ENCODE peak calls at places on chromosome 9, in nine cellular contexts. One of them, this sample, is unnamed. For H3K4me1, the result is how much of the 10 kb centered on the place peaks cover.

GRCh38 chr9:113682297-113682771 is 193.8 kb upstream of the ZNF618 start:
- DNase-seq in mammary epithelial cell: peak
- DNase-seq in spleen: no peak
- DNase-seq in gastrocnemius medialis: peak
- DNase-seq in prostate gland: peak
- DNase-seq in colonic mucosa: peak
- DNase-seq in CD8-positive, alpha-beta T cell: peak
- DNase-seq in GM23338: peak
- DNase-seq in uterus: peak
- DNase-seq in this sample: peak

GRCh38 chr9:125994066-125994943 is 247.1 kb downstream of the PBX3 start:
- DNase-seq in spleen: peak
- DNase-seq in colonic mucosa: no peak
- DNase-seq in prostate gland: no peak
- DNase-seq in GM23338: no peak
- DNase-seq in CD8-positive, alpha-beta T cell: no peak
- DNase-seq in uterus: no peak
- DNase-seq in gastrocnemius medialis: no peak
- DNase-seq in mammary epithelial cell: no peak
- DNase-seq in this sample: no peak

GRCh38 chr9:6109571-6109970 is 94.1 kb upstream of the RANBP6 start:
- DNase-seq in CD8-positive, alpha-beta T cell: no peak
- DNase-seq in prostate gland: no peak
- DNase-seq in mammary epithelial cell: peak
- DNase-seq in spleen: no peak
- DNase-seq in uterus: no peak
- DNase-seq in GM23338: no peak
- DNase-seq in gastrocnemius medialis: no peak
- DNase-seq in colonic mucosa: no peak
- DNase-seq in this sample: no peak

GRCh38 chr9:97873877-97874276 is 20.9 kb downstream of the FOXE1 start:
- DNase-seq in GM23338: no peak
- DNase-seq in CD8-positive, alpha-beta T cell: no peak
- DNase-seq in uterus: no peak
- DNase-seq in prostate gland: no peak
- DNase-seq in gastrocnemius medialis: no peak
- DNase-seq in mammary epithelial cell: peak
- DNase-seq in spleen: no peak
- DNase-seq in colonic mucosa: no peak
- DNase-seq in this sample: no peak

GRCh38 chr9:124008307-124008854 is 3.2 kb upstream of the LHX2 start:
- DNase-seq in mammary epithelial cell: no peak
- DNase-seq in colonic mucosa: no peak
- DNase-seq in uterus: no peak
- DNase-seq in CD8-positive, alpha-beta T cell: no peak
- DNase-seq in spleen: no peak
- DNase-seq in GM23338: peak
- DNase-seq in gastrocnemius medialis: no peak
- DNase-seq in prostate gland: no peak
- DNase-seq in this sample: no peak

GRCh38 chr9:107242073-107243063 is 40.7 kb upstream of the RAD23B start:
- DNase-seq in GM23338: no peak
- DNase-seq in uterus: no peak
- DNase-seq in spleen: no peak
- DNase-seq in CD8-positive, alpha-beta T cell: no peak
- DNase-seq in prostate gland: no peak
- DNase-seq in gastrocnemius medialis: no peak
- DNase-seq in mammary epithelial cell: peak
- DNase-seq in colonic mucosa: no peak
- DNase-seq in this sample: no peak

GRCh38 chr9:133761641-133762248 is 23.6 kb upstream of the SARDH start:
- DNase-seq in GM23338: no peak
- DNase-seq in spleen: peak
- DNase-seq in CD8-positive, alpha-beta T cell: no peak
- DNase-seq in colonic mucosa: no peak
- DNase-seq in prostate gland: no peak
- DNase-seq in mammary epithelial cell: no peak
- DNase-seq in gastrocnemius medialis: peak
- DNase-seq in uterus: peak
- DNase-seq in this sample: peak

GRCh38 chr9:7816021-7816420 is 16.4 kb upstream of the DMAC1 start:
- DNase-seq in mammary epithelial cell: no peak
- DNase-seq in colonic mucosa: no peak
- DNase-seq in uterus: no peak
- DNase-seq in GM23338: no peak
- DNase-seq in CD8-positive, alpha-beta T cell: no peak
- DNase-seq in prostate gland: no peak
- DNase-seq in spleen: no peak
- DNase-seq in gastrocnemius medialis: no peak
- DNase-seq in this sample: no peak

GRCh38 chr9:130891699-130892502 is 4.7 kb downstream of the QRFP start:
- DNase-seq in prostate gland: no peak
- DNase-seq in colonic mucosa: no peak
- DNase-seq in uterus: no peak
- DNase-seq in GM23338: no peak
- DNase-seq in gastrocnemius medialis: no peak
- DNase-seq in mammary epithelial cell: no peak
- DNase-seq in CD8-positive, alpha-beta T cell: no peak
- DNase-seq in spleen: peak
- DNase-seq in this sample: no peak

GRCh38 chr9:75448281-75448680 is 360.0 kb downstream of the OSTF1 start:
- DNase-seq in prostate gland: no peak
- DNase-seq in CD8-positive, alpha-beta T cell: no peak
- DNase-seq in mammary epithelial cell: no peak
- DNase-seq in uterus: no peak
- DNase-seq in GM23338: no peak
- DNase-seq in spleen: no peak
- DNase-seq in colonic mucosa: peak
- DNase-seq in gastrocnemius medialis: peak
- DNase-seq in this sample: peak

GRCh38 chr9:108241384-108241783 is 614.4 kb downstream of the ACTL7B start:
- DNase-seq in mammary epithelial cell: no peak
- DNase-seq in uterus: no peak
- DNase-seq in spleen: no peak
- DNase-seq in colonic mucosa: no peak
- DNase-seq in gastrocnemius medialis: no peak
- DNase-seq in GM23338: peak
- DNase-seq in CD8-positive, alpha-beta T cell: no peak
- DNase-seq in prostate gland: no peak
- DNase-seq in this sample: no peak

GRCh38 chr9:109455391-109455790 is 42.7 kb downstream of the PTPN3 start:
- DNase-seq in prostate gland: no peak
- DNase-seq in spleen: no peak
- DNase-seq in colonic mucosa: no peak
- DNase-seq in gastrocnemius medialis: no peak
- DNase-seq in uterus: no peak
- DNase-seq in CD8-positive, alpha-beta T cell: no peak
- DNase-seq in GM23338: peak
- DNase-seq in mammary epithelial cell: no peak
- DNase-seq in this sample: no peak

GRCh38 chr9:92333288-92333634 is 7.5 kb downstream of the CENPP start:
- DNase-seq in colonic mucosa: no peak
- DNase-seq in gastrocnemius medialis: no peak
- DNase-seq in prostate gland: no peak
- DNase-seq in CD8-positive, alpha-beta T cell: no peak
- DNase-seq in mammary epithelial cell: no peak
- DNase-seq in spleen: no peak
- DNase-seq in uterus: no peak
- DNase-seq in GM23338: no peak
- DNase-seq in this sample: no peak

GRCh38 chr9:121738969-121739368 is 87.5 kb downstream of the DAB2IP start:
- DNase-seq in prostate gland: peak
- DNase-seq in CD8-positive, alpha-beta T cell: no peak
- DNase-seq in colonic mucosa: peak
- DNase-seq in mammary epithelial cell: no peak
- DNase-seq in uterus: no peak
- DNase-seq in spleen: no peak
- DNase-seq in GM23338: no peak
- DNase-seq in gastrocnemius medialis: peak
- DNase-seq in this sample: peak

DNA sequence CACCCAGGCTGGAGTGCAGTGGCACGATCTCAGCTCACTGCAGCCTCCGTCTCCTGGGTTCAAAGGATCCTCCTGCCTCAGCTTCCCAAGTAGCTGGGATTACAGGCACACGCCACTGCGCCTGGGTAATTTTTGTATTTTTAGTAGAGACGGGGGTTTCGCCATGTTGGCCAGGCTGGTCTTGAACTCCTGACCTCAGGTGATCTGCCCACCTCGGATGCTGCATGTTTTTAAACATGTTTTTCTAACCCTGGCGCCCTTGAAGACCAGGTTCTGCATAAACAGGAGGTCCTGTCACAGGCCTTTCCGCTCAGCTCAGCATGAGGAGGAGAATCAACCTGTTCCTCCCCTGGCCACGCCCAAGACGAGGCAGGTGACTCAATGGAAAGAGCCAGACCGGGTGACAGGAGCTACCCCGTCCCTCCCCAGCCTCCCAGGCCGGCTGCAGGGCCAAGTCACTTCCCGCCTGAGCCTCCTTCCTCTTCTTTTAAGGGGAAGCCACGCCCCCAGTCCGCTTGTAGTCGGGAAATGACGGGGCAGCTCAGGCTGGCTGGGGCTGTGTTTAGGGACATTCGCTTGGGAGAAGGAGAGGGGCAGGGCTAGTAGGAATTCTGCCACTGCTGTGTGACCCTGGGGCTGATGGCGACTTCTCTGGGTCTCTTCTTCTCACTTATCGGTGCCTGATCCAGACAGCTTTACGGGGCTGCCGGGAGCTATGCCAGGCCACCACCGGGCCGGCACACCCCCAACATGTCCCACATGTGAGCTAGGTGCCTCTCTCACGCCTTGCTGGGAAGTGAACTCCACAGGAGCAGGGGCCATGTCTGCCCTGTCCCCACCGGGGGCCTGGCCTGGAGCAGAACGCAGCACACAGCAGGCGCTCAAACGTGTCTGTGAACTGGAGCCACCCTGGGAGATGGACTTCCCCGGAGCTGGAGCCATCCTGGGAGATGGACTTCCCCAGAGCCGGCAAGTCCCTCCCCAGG is 6.1 kb downstream of the NOTCH1 start:
- DNase-seq in GM23338: peak
- DNase-seq in CD8-positive, alpha-beta T cell: peak
- DNase-seq in spleen: peak
- DNase-seq in gastrocnemius medialis: peak
- DNase-seq in colonic mucosa: peak
- DNase-seq in mammary epithelial cell: no peak
- DNase-seq in prostate gland: peak
- DNase-seq in uterus: peak
- DNase-seq in this sample: peak
- H3K4me1 ChIP-seq in GM23338: under half
- H3K4me1 ChIP-seq in CD8-positive, alpha-beta T cell: half or more
- H3K4me1 ChIP-seq in spleen: half or more
- H3K4me1 ChIP-seq in gastrocnemius medialis: under half
- H3K4me1 ChIP-seq in colonic mucosa: under half
- H3K4me1 ChIP-seq in mammary epithelial cell: under half
- H3K4me1 ChIP-seq in prostate gland: under half
- H3K4me1 ChIP-seq in uterus: under half
- H3K4me1 ChIP-seq in this sample: half or more

GRCh38 chr9:132182609-132183073 is 20.8 kb downstream of the NTNG2 start:
- DNase-seq in GM23338: peak
- DNase-seq in gastrocnemius medialis: no peak
- DNase-seq in mammary epithelial cell: no peak
- DNase-seq in CD8-positive, alpha-beta T cell: no peak
- DNase-seq in prostate gland: no peak
- DNase-seq in spleen: no peak
- DNase-seq in colonic mucosa: no peak
- DNase-seq in uterus: peak
- DNase-seq in this sample: no peak
- TF ChIP-seq CTCF in GM23338: peak
- TF ChIP-seq CTCF in gastrocnemius medialis: no peak
- TF ChIP-seq CTCF in mammary epithelial cell: no peak
- TF ChIP-seq CTCF in CD8-positive, alpha-beta T cell: no peak
- TF ChIP-seq CTCF in prostate gland: no peak
- TF ChIP-seq CTCF in spleen: no peak
- TF ChIP-seq CTCF in colonic mucosa: no peak
- TF ChIP-seq CTCF in uterus: no peak
- TF ChIP-seq CTCF in this sample: no peak

GRCh38 chr9:12723409-12724028 is 30.3 kb downstream of the TYRP1 start:
- DNase-seq in GM23338: peak
- DNase-seq in CD8-positive, alpha-beta T cell: no peak
- DNase-seq in gastrocnemius medialis: no peak
- DNase-seq in colonic mucosa: peak
- DNase-seq in mammary epithelial cell: peak
- DNase-seq in prostate gland: no peak
- DNase-seq in uterus: no peak
- DNase-seq in spleen: no peak
- DNase-seq in this sample: no peak

GRCh38 chr9:12720551-12720950 is 27.4 kb downstream of the TYRP1 start:
- DNase-seq in gastrocnemius medialis: no peak
- DNase-seq in CD8-positive, alpha-beta T cell: no peak
- DNase-seq in mammary epithelial cell: no peak
- DNase-seq in uterus: no peak
- DNase-seq in colonic mucosa: no peak
- DNase-seq in prostate gland: no peak
- DNase-seq in spleen: no peak
- DNase-seq in GM23338: no peak
- DNase-seq in this sample: no peak

GRCh38 chr9:12718482-12719026 is 25.4 kb downstream of the TYRP1 start:
- DNase-seq in CD8-positive, alpha-beta T cell: no peak
- DNase-seq in mammary epithelial cell: peak
- DNase-seq in gastrocnemius medialis: no peak
- DNase-seq in spleen: no peak
- DNase-seq in GM23338: peak
- DNase-seq in uterus: no peak
- DNase-seq in prostate gland: no peak
- DNase-seq in colonic mucosa: no peak
- DNase-seq in this sample: no peak

GRCh38 chr9:12719431-12719830 is 26.2 kb downstream of the TYRP1 start:
- DNase-seq in GM23338: peak
- DNase-seq in prostate gland: no peak
- DNase-seq in uterus: no peak
- DNase-seq in mammary epithelial cell: no peak
- DNase-seq in colonic mucosa: no peak
- DNase-seq in CD8-positive, alpha-beta T cell: no peak
- DNase-seq in gastrocnemius medialis: no peak
- DNase-seq in spleen: no peak
- DNase-seq in this sample: no peak

DNA sequence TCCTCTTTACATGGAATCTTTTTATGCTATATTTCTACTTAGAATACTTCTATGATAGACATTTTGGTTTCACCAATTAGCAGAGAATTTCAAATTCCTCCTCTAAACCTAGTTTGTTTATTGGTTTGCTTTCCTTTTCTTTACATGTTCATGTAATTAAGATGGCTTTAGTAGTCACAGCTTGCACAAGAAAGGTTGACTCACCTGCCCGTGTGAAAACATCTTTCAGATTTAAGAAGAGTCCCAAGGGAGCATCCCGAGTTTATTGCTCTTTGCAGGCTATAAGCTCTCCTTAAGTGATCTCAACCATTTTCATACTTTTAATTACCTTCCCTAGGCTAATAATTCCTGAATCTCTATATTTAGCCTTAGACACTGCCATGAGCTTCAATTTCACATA is 28.9 kb downstream of the TYRP1 start:
- DNase-seq in uterus: no peak
- DNase-seq in spleen: no peak
- DNase-seq in colonic mucosa: no peak
- DNase-seq in prostate gland: no peak
- DNase-seq in gastrocnemius medialis: no peak
- DNase-seq in GM23338: no peak
- DNase-seq in mammary epithelial cell: peak
- DNase-seq in CD8-positive, alpha-beta T cell: no peak
- DNase-seq in this sample: no peak
- H3K27ac ChIP-seq in uterus: no peak
- H3K27ac ChIP-seq in spleen: peak
- H3K27ac ChIP-seq in colonic mucosa: no peak
- H3K27ac ChIP-seq in prostate gland: no peak
- H3K27ac ChIP-seq in gastrocnemius medialis: no peak
- H3K27ac ChIP-seq in GM23338: no peak
- H3K27ac ChIP-seq in mammary epithelial cell: no peak
- H3K27ac ChIP-seq in CD8-positive, alpha-beta T cell: no peak
- H3K27ac ChIP-seq in this sample: no peak

GRCh38 chr9:38059233-38059936 is 9.6 kb downstream of the SHB start:
- DNase-seq in gastrocnemius medialis: no peak
- DNase-seq in colonic mucosa: no peak
- DNase-seq in CD8-positive, alpha-beta T cell: no peak
- DNase-seq in mammary epithelial cell: no peak
- DNase-seq in uterus: no peak
- DNase-seq in GM23338: no peak
- DNase-seq in prostate gland: no peak
- DNase-seq in spleen: peak
- DNase-seq in this sample: no peak
- H3K4me1 ChIP-seq in gastrocnemius medialis: under half
- H3K4me1 ChIP-seq in colonic mucosa: under half
- H3K4me1 ChIP-seq in CD8-positive, alpha-beta T cell: under half
- H3K4me1 ChIP-seq in mammary epithelial cell: under half
- H3K4me1 ChIP-seq in uterus: under half
- H3K4me1 ChIP-seq in GM23338: under half
- H3K4me1 ChIP-seq in prostate gland: under half
- H3K4me1 ChIP-seq in spleen: under half
- H3K4me1 ChIP-seq in this sample: half or more

This sample was measured in tibial artery.